ENCODE peak calls at places on chromosomes 7 and 10, in four cellular contexts. One of them, this sample, is unnamed.

GRCh38 chr7:74401137-74401859 is 52.4 kb upstream of the GTF2IRD1 start:
- DNase-seq in adrenal gland: peak; percentile 54
- DNase-seq in CD8-positive, alpha-beta T cell: peak; percentile 64
- DNase-seq in GM06990: peak; percentile 40
- DNase-seq in this sample: peak; percentile 65

GRCh38 chr7:71735961-71736556 is 604.1 kb downstream of the GALNT17 start:
- DNase-seq in adrenal gland: peak; percentile 61
- DNase-seq in GM06990: peak; percentile 6
- DNase-seq in CD8-positive, alpha-beta T cell: peak; percentile 5
- DNase-seq in this sample: peak; percentile 65

GRCh38 chr10:66795871-66796270 is 130.0 kb upstream of the LRRTM3 start:
- DNase-seq in adrenal gland: no peak
- DNase-seq in CD8-positive, alpha-beta T cell: no peak
- DNase-seq in GM06990: no peak
- DNase-seq in this sample: no peak

GRCh38 chr7:85021090-85021704 is 165.7 kb downstream of the SEMA3D start:
- DNase-seq in adrenal gland: no peak
- DNase-seq in GM06990: no peak
- DNase-seq in CD8-positive, alpha-beta T cell: no peak
- DNase-seq in this sample: no peak

GRCh38 chr10:62528441-62528840 is 154.3 kb downstream of the ZNF365 start:
- DNase-seq in GM06990: peak; percentile 72
- DNase-seq in adrenal gland: no peak
- DNase-seq in CD8-positive, alpha-beta T cell: no peak
- DNase-seq in this sample: no peak

GRCh38 chr7:143043391-143043790 is 8.8 kb upstream of the OR6V1 start:
- DNase-seq in CD8-positive, alpha-beta T cell: no peak
- DNase-seq in adrenal gland: no peak
- DNase-seq in GM06990: peak; percentile 5
- DNase-seq in this sample: no peak

GRCh38 chr10:53123311-53123710 is 350.7 kb upstream of the MBL2 start:
- DNase-seq in CD8-positive, alpha-beta T cell: no peak
- DNase-seq in adrenal gland: no peak
- DNase-seq in GM06990: no peak
- DNase-seq in this sample: no peak

GRCh38 chr10:128060341-128060851 is 65.8 kb downstream of the MKI67 start:
- DNase-seq in GM06990: no peak
- DNase-seq in adrenal gland: no peak
- DNase-seq in CD8-positive, alpha-beta T cell: no peak
- DNase-seq in this sample: no peak

GRCh38 chr10:97861351-97861750 is 11.7 kb downstream of the GOLGA7B start:
- DNase-seq in adrenal gland: peak; percentile 56
- DNase-seq in GM06990: no peak
- DNase-seq in CD8-positive, alpha-beta T cell: no peak
- DNase-seq in this sample: no peak

DNA sequence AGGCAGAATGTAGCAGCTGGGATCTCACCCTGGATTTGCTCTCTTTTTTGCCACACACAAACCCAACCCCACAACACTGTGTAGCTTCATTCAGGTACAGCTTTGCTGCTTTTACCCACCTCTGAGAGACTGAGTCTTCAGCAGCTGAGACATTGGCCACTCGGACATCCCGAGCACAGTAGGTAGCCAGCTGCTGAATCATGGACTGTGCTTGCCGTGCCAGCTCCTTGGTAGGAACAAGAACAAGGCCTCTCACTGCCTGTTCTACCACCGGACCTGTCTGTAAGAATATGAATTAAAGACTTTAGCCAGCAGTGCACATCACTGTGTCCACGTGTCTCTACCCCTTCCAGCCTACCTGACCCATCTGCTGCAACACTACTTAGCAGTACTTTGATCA is 937 bp downstream of the DDX56 start:
- DNase-seq in adrenal gland: no peak
- DNase-seq in GM06990: no peak
- DNase-seq in CD8-positive, alpha-beta T cell: no peak
- DNase-seq in this sample: no peak
- H3K36me3 ChIP-seq in adrenal gland: peaks cover 55% of the 10 kb centered on the region
- H3K36me3 ChIP-seq in GM06990: peaks cover 36% of the 10 kb centered on the region
- H3K36me3 ChIP-seq in CD8-positive, alpha-beta T cell: peaks cover 51% of the 10 kb centered on the region
- H3K36me3 ChIP-seq in this sample: peaks cover 40% of the 10 kb centered on the region

GRCh38 chr7:149561072-149561471 is 63.5 kb upstream of the ZNF746 start:
- DNase-seq in adrenal gland: no peak
- DNase-seq in CD8-positive, alpha-beta T cell: no peak
- DNase-seq in GM06990: no peak
- DNase-seq in this sample: no peak
- H3K36me3 ChIP-seq in adrenal gland: peaks cover 23% of the 10 kb centered on the region
- H3K36me3 ChIP-seq in CD8-positive, alpha-beta T cell: peaks cover 13% of the 10 kb centered on the region
- H3K36me3 ChIP-seq in GM06990: peaks cover 17% of the 10 kb centered on the region
- H3K36me3 ChIP-seq in this sample: no peaks in the 10 kb centered on the region

GRCh38 chr7:129719980-129720732 is 108.6 kb downstream of the NRF1 start:
- DNase-seq in CD8-positive, alpha-beta T cell: no peak
- DNase-seq in adrenal gland: no peak
- DNase-seq in GM06990: no peak
- DNase-seq in this sample: no peak

GRCh38 chr7:129713544-129713943 is 102.0 kb downstream of the NRF1 start:
- DNase-seq in GM06990: no peak
- DNase-seq in CD8-positive, alpha-beta T cell: no peak
- DNase-seq in adrenal gland: no peak
- DNase-seq in this sample: no peak

GRCh38 chr7:129714514-129715063 is 103.1 kb downstream of the NRF1 start:
- DNase-seq in adrenal gland: no peak
- DNase-seq in CD8-positive, alpha-beta T cell: no peak
- DNase-seq in GM06990: no peak
- DNase-seq in this sample: no peak
- H3K36me3 ChIP-seq in adrenal gland: peaks cover 49% of the 10 kb centered on the region
- H3K36me3 ChIP-seq in CD8-positive, alpha-beta T cell: peaks cover 61% of the 10 kb centered on the region
- H3K36me3 ChIP-seq in GM06990: peaks cover 11% of the 10 kb centered on the region
- H3K36me3 ChIP-seq in this sample: peaks cover 4% of the 10 kb centered on the region

GRCh38 chr10:104022020-104022419 is 55.1 kb downstream of the SLK start:
- DNase-seq in adrenal gland: no peak
- DNase-seq in GM06990: no peak
- DNase-seq in CD8-positive, alpha-beta T cell: no peak
- DNase-seq in this sample: no peak

GRCh38 chr10:104018471-104018870 is 51.5 kb downstream of the SLK start:
- DNase-seq in CD8-positive, alpha-beta T cell: no peak
- DNase-seq in GM06990: no peak
- DNase-seq in adrenal gland: no peak
- DNase-seq in this sample: no peak

GRCh38 chr10:104025524-104025923 is 58.6 kb downstream of the SLK start:
- DNase-seq in GM06990: no peak
- DNase-seq in adrenal gland: no peak
- DNase-seq in CD8-positive, alpha-beta T cell: no peak
- DNase-seq in this sample: no peak

GRCh38 chr10:104020020-104020419 is 53.1 kb downstream of the SLK start:
- DNase-seq in GM06990: no peak
- DNase-seq in CD8-positive, alpha-beta T cell: no peak
- DNase-seq in adrenal gland: no peak
- DNase-seq in this sample: no peak

DNA sequence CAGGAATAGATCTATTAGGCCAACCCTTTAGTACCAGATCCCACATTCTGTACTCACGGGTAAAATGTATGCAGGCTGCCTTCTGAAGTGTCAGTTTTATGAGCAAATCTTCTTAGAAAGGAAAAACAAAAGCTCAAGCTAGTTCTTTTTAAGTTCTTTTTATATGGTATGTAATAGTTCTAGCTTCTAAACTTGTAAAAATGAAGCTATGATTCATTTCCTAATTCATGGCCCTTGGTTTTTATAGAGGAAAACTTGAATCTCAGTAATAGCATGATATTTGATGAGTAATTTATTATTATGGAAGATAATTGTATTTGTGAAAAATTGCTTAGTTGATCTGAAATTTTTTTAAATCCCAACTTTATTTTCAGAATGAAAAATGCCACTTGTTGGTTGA is 54.3 kb downstream of the SLK start:
- DNase-seq in GM06990: no peak
- DNase-seq in CD8-positive, alpha-beta T cell: no peak
- DNase-seq in adrenal gland: no peak
- DNase-seq in this sample: no peak
- H3K36me3 ChIP-seq in GM06990: peaks cover 14% of the 10 kb centered on the region
- H3K36me3 ChIP-seq in CD8-positive, alpha-beta T cell: peaks cover 62% of the 10 kb centered on the region
- H3K36me3 ChIP-seq in adrenal gland: peaks cover 64% of the 10 kb centered on the region
- H3K36me3 ChIP-seq in this sample: no peaks in the 10 kb centered on the region

This sample was measured in prostate gland.